ENCODE peak calls at places on chromosomes 13 and 19, in seven cellular contexts. One of them, this sample, is unnamed.

GRCh38 chr19:55691561-55692481 is 16.8 kb downstream of the EPN1 start:
- DNase-seq in AG09319: no peak
- DNase-seq in H1: no peak
- DNase-seq in B cell: no peak
- DNase-seq in lower leg skin: peak
- DNase-seq in cardiac fibroblast: no peak
- DNase-seq in HL-60: no peak
- DNase-seq in this sample: no peak

GRCh38 chr19:40798223-40798996 is 581 bp upstream of the EGLN2 start:
- DNase-seq in cardiac fibroblast: peak
- DNase-seq in AG09319: peak
- DNase-seq in B cell: peak
- DNase-seq in HL-60: peak
- DNase-seq in lower leg skin: peak
- DNase-seq in H1: peak
- DNase-seq in this sample: peak

GRCh38 chr13:72180253-72180952 is 313.4 kb upstream of the DACH1 start:
- DNase-seq in cardiac fibroblast: no peak
- DNase-seq in HL-60: no peak
- DNase-seq in H1: no peak
- DNase-seq in B cell: no peak
- DNase-seq in AG09319: no peak
- DNase-seq in lower leg skin: no peak
- DNase-seq in this sample: no peak

GRCh38 chr13:32212420-32212819 is 102.7 kb downstream of the ZAR1L start:
- DNase-seq in HL-60: no peak
- DNase-seq in lower leg skin: no peak
- DNase-seq in H1: no peak
- DNase-seq in B cell: no peak
- DNase-seq in AG09319: peak
- DNase-seq in cardiac fibroblast: peak
- DNase-seq in this sample: no peak

GRCh38 chr13:105848494-105848893 is 687.0 kb downstream of the EFNB2 start:
- DNase-seq in lower leg skin: no peak
- DNase-seq in H1: no peak
- DNase-seq in AG09319: no peak
- DNase-seq in cardiac fibroblast: no peak
- DNase-seq in HL-60: no peak
- DNase-seq in B cell: no peak
- DNase-seq in this sample: no peak

GRCh38 chr13:106534844-106535551 is 464 bp downstream of the EFNB2 start:
- DNase-seq in H1: no peak
- DNase-seq in cardiac fibroblast: peak
- DNase-seq in HL-60: no peak
- DNase-seq in lower leg skin: peak
- DNase-seq in B cell: no peak
- DNase-seq in AG09319: no peak
- DNase-seq in this sample: peak

GRCh38 chr13:113552786-113553540 is 31.6 kb upstream of the TFDP1 start:
- DNase-seq in B cell: no peak
- DNase-seq in lower leg skin: peak
- DNase-seq in AG09319: no peak
- DNase-seq in H1: no peak
- DNase-seq in HL-60: peak
- DNase-seq in cardiac fibroblast: no peak
- DNase-seq in this sample: no peak

GRCh38 chr13:39451301-39451700 is 151.7 kb downstream of the LHFPL6 start:
- DNase-seq in H1: no peak
- DNase-seq in HL-60: peak
- DNase-seq in AG09319: no peak
- DNase-seq in B cell: no peak
- DNase-seq in lower leg skin: no peak
- DNase-seq in cardiac fibroblast: peak
- DNase-seq in this sample: no peak

GRCh38 chr13:21321269-21321668 is 137.8 kb downstream of the ZDHHC20 start:
- DNase-seq in AG09319: no peak
- DNase-seq in cardiac fibroblast: no peak
- DNase-seq in B cell: no peak
- DNase-seq in lower leg skin: no peak
- DNase-seq in H1: no peak
- DNase-seq in HL-60: no peak
- DNase-seq in this sample: no peak

GRCh38 chr13:108342369-108343289 is 73.1 kb downstream of the TNFSF13B start:
- DNase-seq in lower leg skin: no peak
- DNase-seq in H1: no peak
- DNase-seq in AG09319: no peak
- DNase-seq in B cell: no peak
- DNase-seq in HL-60: no peak
- DNase-seq in cardiac fibroblast: peak
- DNase-seq in this sample: peak

GRCh38 chr13:42355841-42356575 is 84.1 kb downstream of the AKAP11 start:
- DNase-seq in HL-60: no peak
- DNase-seq in B cell: no peak
- DNase-seq in AG09319: no peak
- DNase-seq in cardiac fibroblast: no peak
- DNase-seq in H1: no peak
- DNase-seq in lower leg skin: no peak
- DNase-seq in this sample: no peak

GRCh38 chr13:18714889-18715288 is 466.7 kb downstream of the TUBA3C start:
- DNase-seq in cardiac fibroblast: no peak
- DNase-seq in H1: no peak
- DNase-seq in HL-60: no peak
- DNase-seq in B cell: no peak
- DNase-seq in lower leg skin: no peak
- DNase-seq in AG09319: no peak
- DNase-seq in this sample: no peak

GRCh38 chr19:55686311-55687050 is 11.5 kb downstream of the EPN1 start:
- DNase-seq in H1: no peak
- DNase-seq in AG09319: no peak
- DNase-seq in lower leg skin: no peak
- DNase-seq in cardiac fibroblast: no peak
- DNase-seq in B cell: no peak
- DNase-seq in HL-60: no peak
- DNase-seq in this sample: no peak

GRCh38 chr19:10076535-10076934 is 9.6 kb upstream of the SHFL start:
- DNase-seq in B cell: no peak
- DNase-seq in lower leg skin: no peak
- DNase-seq in cardiac fibroblast: no peak
- DNase-seq in AG09319: no peak
- DNase-seq in HL-60: no peak
- DNase-seq in H1: no peak
- DNase-seq in this sample: no peak
- TF ChIP-seq CTCF in B cell: no peak
- TF ChIP-seq CTCF in lower leg skin: no peak
- TF ChIP-seq CTCF in cardiac fibroblast: no peak
- TF ChIP-seq CTCF in AG09319: no peak
- TF ChIP-seq CTCF in HL-60: no peak
- TF ChIP-seq CTCF in H1: no peak
- TF ChIP-seq CTCF in this sample: no peak

GRCh38 chr19:49614096-49614857 is 23.3 kb downstream of the PRR12 start:
- DNase-seq in lower leg skin: no peak
- DNase-seq in cardiac fibroblast: peak
- DNase-seq in HL-60: no peak
- DNase-seq in H1: no peak
- DNase-seq in B cell: no peak
- DNase-seq in AG09319: no peak
- DNase-seq in this sample: no peak
- TF ChIP-seq CTCF in lower leg skin: no peak
- TF ChIP-seq CTCF in cardiac fibroblast: peak
- TF ChIP-seq CTCF in HL-60: no peak
- TF ChIP-seq CTCF in H1: no peak
- TF ChIP-seq CTCF in B cell: no peak
- TF ChIP-seq CTCF in AG09319: no peak
- TF ChIP-seq CTCF in this sample: no peak

GRCh38 chr13:73401769-73402168 is 343.0 kb downstream of the KLF5 start:
- DNase-seq in AG09319: no peak
- DNase-seq in B cell: no peak
- DNase-seq in HL-60: no peak
- DNase-seq in cardiac fibroblast: no peak
- DNase-seq in lower leg skin: no peak
- DNase-seq in H1: no peak
- DNase-seq in this sample: no peak
- TF ChIP-seq CTCF in AG09319: no peak
- TF ChIP-seq CTCF in B cell: no peak
- TF ChIP-seq CTCF in HL-60: no peak
- TF ChIP-seq CTCF in cardiac fibroblast: no peak
- TF ChIP-seq CTCF in lower leg skin: no peak
- TF ChIP-seq CTCF in H1: peak
- TF ChIP-seq CTCF in this sample: no peak

GRCh38 chr19:33673258-33673875 is 51.6 kb downstream of the CHST8 start:
- DNase-seq in HL-60: no peak
- DNase-seq in B cell: no peak
- DNase-seq in AG09319: no peak
- DNase-seq in lower leg skin: peak
- DNase-seq in cardiac fibroblast: no peak
- DNase-seq in H1: no peak
- DNase-seq in this sample: no peak
- TF ChIP-seq CTCF in HL-60: no peak
- TF ChIP-seq CTCF in B cell: no peak
- TF ChIP-seq CTCF in AG09319: no peak
- TF ChIP-seq CTCF in lower leg skin: no peak
- TF ChIP-seq CTCF in cardiac fibroblast: no peak
- TF ChIP-seq CTCF in H1: no peak
- TF ChIP-seq CTCF in this sample: no peak

GRCh38 chr13:94660695-94661324 is 51.5 kb downstream of the SOX21 start:
- DNase-seq in H1: no peak
- DNase-seq in AG09319: no peak
- DNase-seq in HL-60: no peak
- DNase-seq in lower leg skin: no peak
- DNase-seq in B cell: no peak
- DNase-seq in cardiac fibroblast: peak
- DNase-seq in this sample: peak
- TF ChIP-seq CTCF in H1: peak
- TF ChIP-seq CTCF in AG09319: peak
- TF ChIP-seq CTCF in HL-60: no peak
- TF ChIP-seq CTCF in lower leg skin: no peak
- TF ChIP-seq CTCF in B cell: no peak
- TF ChIP-seq CTCF in cardiac fibroblast: peak
- TF ChIP-seq CTCF in this sample: peak